ENCODE peak calls at places on chromosomes 11 and 22, in six cellular contexts. G is endothelial cell, Z is Peyer's patch, V is cardiac fibroblast, A is activated B cell treated with CpG ODN at 0.5 μM for 24 hours, U is dorsolateral prefrontal cortex. B is an unnamed sample.

GRCh38 chr11:1876361-1877063 is 15.2 kb downstream of the PRR33 start:
- DNase-seq in G (peak), U (no peak), A (peak), Z (peak), V (peak), B (peak)

GRCh38 chr11:79744941-79745340 is 304.1 kb upstream of the TENM4 start:
- DNase-seq in V (no peak), U (no peak), Z (no peak), A (no peak), G (no peak), B (no peak)

GRCh38 chr11:33687733-33688479 is 12.7 kb downstream of the C11orf91 start:
- DNase-seq in A (no peak), V (peak), G (peak), U (peak), Z (no peak), B (no peak)

GRCh38 chr11:29328961-29329441 is 687.8 kb downstream of the KCNA4 start:
- DNase-seq in U (no peak), G (peak), Z (no peak), V (peak), A (no peak), B (no peak)

GRCh38 chr11:115208808-115209259 is 295.4 kb downstream of the CADM1 start:
- DNase-seq in G (no peak), U (no peak), A (no peak), Z (no peak), V (no peak), B (no peak)

GRCh38 chr22:17237031-17237668 is 17.9 kb upstream of the ADA2 start:
- DNase-seq in Z (no peak), A (no peak), U (no peak), G (no peak), V (no peak), B (peak)

GRCh38 chr11:67278135-67278938 is 10.8 kb upstream of the ANKRD13D start:
- DNase-seq in U (no peak), V (no peak), Z (no peak), G (no peak), A (no peak), B (peak)

GRCh38 chr11:45754261-45754709 is 50.7 kb upstream of the SLC35C1 start:
- DNase-seq in G (no peak), Z (no peak), V (peak), U (no peak), A (no peak), B (no peak)

GRCh38 chr11:18145837-18146236 is 13.5 kb downstream of the MRGPRX3 start:
- DNase-seq in U (no peak), Z (no peak), G (no peak), V (no peak), A (no peak), B (no peak)

GRCh38 chr11:18140145-18140544 is 7.8 kb downstream of the MRGPRX3 start:
- DNase-seq in V (no peak), G (no peak), Z (no peak), A (no peak), U (no peak), B (no peak)

GRCh38 chr11:18144243-18144642 is 11.9 kb downstream of the MRGPRX3 start:
- DNase-seq in V (no peak), Z (no peak), U (no peak), G (no peak), A (no peak), B (no peak)

GRCh38 chr11:18145025-18145424 is 12.7 kb downstream of the MRGPRX3 start:
- DNase-seq in A (no peak), V (no peak), G (no peak), U (no peak), Z (no peak), B (no peak)
- TF ChIP-seq CTCF in A (no peak), V (peak), G (no peak), U (no peak), Z (no peak), B (no peak)

GRCh38 chr11:15276616-15277015 is 161.9 kb downstream of the INSC start:
- DNase-seq in U (no peak), Z (no peak), G (peak), A (no peak), V (peak), B (no peak)
- TF ChIP-seq CTCF in U (peak), Z (no peak), G (peak), A (no peak), V (peak), B (no peak)

DNA sequence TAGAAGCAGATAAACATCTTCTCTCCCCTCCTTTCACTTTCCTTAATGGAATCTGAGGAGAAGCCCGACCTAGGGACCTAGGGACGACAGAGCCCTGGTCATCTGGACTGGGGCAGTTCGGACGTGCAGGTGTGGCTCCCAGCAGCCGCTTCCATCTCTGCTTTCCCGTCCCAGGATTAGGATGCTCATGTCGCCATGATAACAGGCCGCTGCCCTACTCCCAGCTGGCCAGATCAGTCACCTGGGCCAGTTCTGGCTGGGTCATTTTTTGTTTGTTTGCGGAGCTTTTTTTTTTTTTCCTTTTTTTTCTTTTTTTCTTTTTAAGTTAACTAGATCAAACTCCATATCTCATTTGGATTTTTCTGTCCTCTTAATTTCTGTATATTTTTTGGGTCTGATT is 166.3 kb upstream of the TTC12 start:
- DNase-seq in G (no peak), V (no peak), U (no peak), Z (no peak), A (no peak), B (no peak)
- TF ChIP-seq CTCF in G (no peak), V (no peak), U (no peak), Z (no peak), A (no peak), B (no peak)

GRCh38 chr11:112368402-112368801 is 107.7 kb upstream of the PLET1 start:
- DNase-seq in V (no peak), Z (no peak), U (no peak), G (no peak), A (no peak), B (no peak)
- TF ChIP-seq CTCF in V (no peak), Z (no peak), U (no peak), G (no peak), A (no peak), B (no peak)

GRCh38 chr11:44456544-44457270 is 108.8 kb upstream of the CD82 start:
- DNase-seq in Z (no peak), A (no peak), G (peak), V (no peak), U (no peak), B (no peak)
- TF ChIP-seq CTCF in Z (peak), A (no peak), G (peak), V (no peak), U (peak), B (no peak)

GRCh38 chr11:61174275-61174674 is 13.0 kb upstream of the VPS37C start:
- DNase-seq in U (no peak), V (no peak), G (no peak), A (no peak), Z (no peak), B (no peak)

GRCh38 chr11:61174949-61175348 is 13.7 kb upstream of the VPS37C start:
- DNase-seq in U (no peak), G (no peak), A (no peak), Z (no peak), V (no peak), B (no peak)

GRCh38 chr11:61172888-61173287 is 11.7 kb upstream of the VPS37C start:
- DNase-seq in V (no peak), G (no peak), A (no peak), U (no peak), Z (no peak), B (no peak)

GRCh38 chr11:61172353-61172752 is 11.1 kb upstream of the VPS37C start:
- DNase-seq in V (no peak), Z (no peak), G (no peak), A (no peak), U (no peak), B (no peak)

GRCh38 chr11:61173456-61173855 is 12.2 kb upstream of the VPS37C start:
- DNase-seq in V (peak), A (no peak), U (no peak), G (no peak), Z (no peak), B (no peak)
- TF ChIP-seq CTCF in V (no peak), A (no peak), U (no peak), G (no peak), Z (peak), B (no peak)

GRCh38 chr11:126152152-126152551 is 59.3 kb downstream of the RPUSD4 start:
- DNase-seq in U (no peak), G (no peak), V (no peak), A (no peak), Z (no peak), B (no peak)

GRCh38 chr11:126153999-126154398 is 57.5 kb downstream of the RPUSD4 start:
- DNase-seq in U (no peak), G (no peak), V (peak), Z (peak), A (no peak), B (no peak)

GRCh38 chr11:126150256-126150655 is 61.2 kb downstream of the RPUSD4 start:
- DNase-seq in V (no peak), A (no peak), G (no peak), Z (no peak), U (no peak), B (no peak)

GRCh38 chr11:126153006-126153405 is 58.4 kb downstream of the RPUSD4 start:
- DNase-seq in V (no peak), G (no peak), A (no peak), Z (no peak), U (no peak), B (no peak)

DNA sequence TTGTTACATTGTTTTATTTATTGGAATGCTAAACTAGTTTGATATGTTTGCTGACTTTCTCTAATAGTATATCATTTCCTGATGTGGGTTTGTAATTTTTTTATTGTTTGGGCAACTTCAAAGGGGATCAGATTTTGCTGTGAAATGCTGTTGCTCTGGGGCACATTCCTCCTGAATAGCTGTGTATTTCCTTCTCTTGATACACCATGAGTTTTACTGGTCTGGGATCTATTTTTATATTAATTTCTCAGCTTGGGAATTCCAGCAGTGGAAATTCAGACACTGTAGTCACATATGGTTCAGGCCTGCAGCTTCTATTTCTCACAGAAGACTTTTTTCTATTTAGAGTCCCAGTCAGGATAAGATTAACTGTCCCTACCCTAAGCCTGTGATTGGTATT is 58.9 kb downstream of the RPUSD4 start:
- DNase-seq in V (no peak), U (no peak), A (no peak), Z (no peak), G (no peak), B (no peak)
- TF ChIP-seq CTCF in V (no peak), U (no peak), A (no peak), Z (no peak), G (no peak), B (no peak)

GRCh38 chr11:75577198-75577597 is 15.1 kb downstream of the SERPINH1 start:
- DNase-seq in Z (no peak), V (peak), U (peak), A (no peak), G (peak), B (no peak)
- TF ChIP-seq CTCF in Z (peak), V (peak), U (peak), A (no peak), G (peak), B (peak)

B was measured in CD14-positive monocyte.